ENCODE peak calls at places on chromosomes 16 and 17, in six cellular contexts. V is hepatocyte, O is cardiac muscle cell, R is upper lobe of right lung, F is tibial nerve, K is left ventricle myocardium inferior. I is an unnamed sample. For H3K36me3, the result is how much of the 10 kb centered on the place peaks cover.

GRCh38 chr16:68490829-68491575 is 42.7 kb upstream of the SMPD3 start:
- DNase-seq in F (no peak), R (peak), V (peak), O (peak), K (no peak), I (no peak)

GRCh38 chr16:26396511-26397235 is 670.1 kb upstream of the C16orf82 start:
- DNase-seq in F (no peak), V (no peak), O (no peak), K (no peak), R (no peak), I (no peak)

GRCh38 chr17:8412089-8412488 is 14.5 kb upstream of the RNF222 start:
- DNase-seq in O (no peak), R (no peak), F (no peak), V (no peak), K (no peak), I (no peak)

GRCh38 chr17:59361916-59362810 is 30.7 kb downstream of the YPEL2 start:
- DNase-seq in O (peak), K (no peak), V (no peak), F (no peak), R (no peak), I (no peak)

GRCh38 chr17:78753316-78754250 is 28.5 kb downstream of the CYTH1 start:
- DNase-seq in R (no peak), F (no peak), O (no peak), K (no peak), V (no peak), I (no peak)

GRCh38 chr16:85430523-85431381 is 182.4 kb upstream of the GSE1 start:
- DNase-seq in R (peak), O (no peak), V (no peak), F (no peak), K (no peak), I (peak)

GRCh38 chr16:73254983-73255382 is 207.1 kb upstream of the ZFHX3 start:
- DNase-seq in K (no peak), F (no peak), V (no peak), R (no peak), O (no peak), I (no peak)

GRCh38 chr17:68384941-68385340 is 72.4 kb downstream of the WIPI1 start:
- DNase-seq in R (no peak), O (no peak), V (no peak), K (no peak), F (no peak), I (no peak)

GRCh38 chr17:59859444-59860025 is 33.2 kb downstream of the TUBD1 start:
- DNase-seq in V (no peak), F (no peak), R (no peak), O (peak), K (no peak), I (no peak)

GRCh38 chr17:29292071-29292991 is 1.6 kb downstream of the NUFIP2 start:
- DNase-seq in O (peak), K (peak), V (peak), R (peak), F (peak), I (peak)

GRCh38 chr17:143785-144281 is 6.5 kb downstream of the SCGB1C2 start:
- DNase-seq in V (peak), O (peak), K (peak), F (peak), R (peak), I (peak)

GRCh38 chr17:22273308-22273707 is 581.0 kb downstream of the KCNJ18 start:
- DNase-seq in R (peak), O (no peak), V (no peak), K (no peak), F (no peak), I (no peak)

GRCh38 chr17:40317345-40317873 is 8.4 kb downstream of the RARA start:
- DNase-seq in V (peak), F (no peak), R (peak), K (peak), O (peak), I (peak)

GRCh38 chr17:20934288-20934687 is 108.5 kb downstream of the USP22 start:
- DNase-seq in V (no peak), K (no peak), O (no peak), R (no peak), F (no peak), I (no peak)

GRCh38 chr16:20385844-20386832 is 18.4 kb downstream of the PDILT start:
- DNase-seq in R (peak), K (peak), F (peak), O (peak), V (peak), I (peak)

GRCh38 chr16:4846503-4846900 is 586 bp downstream of the GLYR1 start:
- DNase-seq in F (no peak), K (peak), V (peak), O (peak), R (peak), I (peak)

GRCh38 chr17:43597624-43598358 is 51.7 kb upstream of the ETV4 start:
- DNase-seq in V (no peak), K (no peak), R (no peak), O (no peak), F (no peak), I (no peak)

GRCh38 chr16:64136314-64136713 is 985.5 kb downstream of the CDH11 start:
- DNase-seq in O (no peak), V (no peak), K (no peak), F (no peak), R (no peak), I (no peak)

GRCh38 chr16:81629896-81630631 is 149.0 kb upstream of the PLCG2 start:
- DNase-seq in R (no peak), F (no peak), V (no peak), O (no peak), K (no peak), I (no peak)

GRCh38 chr17:77995146-77995852 is 36.8 kb downstream of the TNRC6C start:
- DNase-seq in R (no peak), K (peak), O (no peak), V (no peak), F (no peak), I (peak)

GRCh38 chr17:32941419-32942032 is 13.6 kb downstream of the TMEM98 start:
- DNase-seq in F (no peak), R (no peak), V (no peak), O (no peak), K (no peak), I (no peak)

GRCh38 chr16:11251525-11252481 is 4.2 kb downstream of the SOCS1 start:
- DNase-seq in K (no peak), R (no peak), F (no peak), O (peak), V (no peak), I (no peak)

GRCh38 chr17:57568340-57568739 is 176.8 kb downstream of the CCDC182 start:
- DNase-seq in O (no peak), R (no peak), V (no peak), F (no peak), K (no peak), I (no peak)

GRCh38 chr17:13562271-13562800 is 39.4 kb downstream of the HS3ST3A1 start:
- DNase-seq in V (peak), K (no peak), F (no peak), O (no peak), R (no peak), I (no peak)

GRCh38 chr17:78844301-78845005 is 3.8 kb upstream of the USP36 start:
- DNase-seq in V (no peak), O (peak), K (no peak), F (no peak), R (no peak), I (peak)

GRCh38 chr16:55048745-55049144 is 118.1 kb downstream of the IRX5 start:
- DNase-seq in K (no peak), F (no peak), V (no peak), R (no peak), O (no peak), I (no peak)

GRCh38 chr16:4261557-4262172 is 11.2 kb downstream of the TFAP4 start:
- DNase-seq in V (peak), K (no peak), O (peak), R (no peak), F (no peak), I (peak)

GRCh38 chr17:32806646-32807045 is 70.3 kb downstream of the MYO1D start:
- DNase-seq in V (no peak), K (no peak), R (no peak), F (no peak), O (no peak), I (no peak)

GRCh38 chr17:79778504-79779087 is 648 bp downstream of the CBX2 start:
- DNase-seq in V (peak), K (no peak), O (no peak), R (peak), F (no peak), I (no peak)

GRCh38 chr17:879546-879945 is 97.4 kb downstream of the MRM3 start:
- DNase-seq in V (peak), F (peak), K (peak), O (peak), R (peak), I (peak)

DNA sequence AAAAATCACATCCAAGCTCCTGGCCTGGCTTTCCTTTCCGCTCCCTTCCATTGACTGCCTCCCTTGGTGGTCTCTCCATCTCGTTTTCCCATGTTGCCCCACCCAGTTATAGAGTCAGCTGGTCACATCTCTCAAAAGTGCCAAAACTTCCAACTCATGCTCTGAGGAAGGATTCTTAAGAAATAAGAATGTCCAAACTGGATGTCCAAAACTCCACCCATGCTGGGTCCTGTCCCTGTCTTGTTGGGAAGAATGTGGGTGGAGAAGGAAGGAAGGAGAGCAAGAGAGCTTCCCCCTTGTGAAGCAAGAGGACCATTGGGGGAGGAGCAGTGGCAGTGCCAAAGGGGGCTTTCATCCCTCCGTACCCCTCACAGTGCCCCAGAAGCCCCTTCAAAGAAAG is 44.6 kb upstream of the MAP3K14 start:
- DNase-seq in R (no peak), F (peak), V (no peak), K (no peak), O (no peak), I (no peak)
- H3K4me3 ChIP-seq in R (no peak), F (no peak), V (no peak), K (no peak), O (no peak), I (no peak)

DNA sequence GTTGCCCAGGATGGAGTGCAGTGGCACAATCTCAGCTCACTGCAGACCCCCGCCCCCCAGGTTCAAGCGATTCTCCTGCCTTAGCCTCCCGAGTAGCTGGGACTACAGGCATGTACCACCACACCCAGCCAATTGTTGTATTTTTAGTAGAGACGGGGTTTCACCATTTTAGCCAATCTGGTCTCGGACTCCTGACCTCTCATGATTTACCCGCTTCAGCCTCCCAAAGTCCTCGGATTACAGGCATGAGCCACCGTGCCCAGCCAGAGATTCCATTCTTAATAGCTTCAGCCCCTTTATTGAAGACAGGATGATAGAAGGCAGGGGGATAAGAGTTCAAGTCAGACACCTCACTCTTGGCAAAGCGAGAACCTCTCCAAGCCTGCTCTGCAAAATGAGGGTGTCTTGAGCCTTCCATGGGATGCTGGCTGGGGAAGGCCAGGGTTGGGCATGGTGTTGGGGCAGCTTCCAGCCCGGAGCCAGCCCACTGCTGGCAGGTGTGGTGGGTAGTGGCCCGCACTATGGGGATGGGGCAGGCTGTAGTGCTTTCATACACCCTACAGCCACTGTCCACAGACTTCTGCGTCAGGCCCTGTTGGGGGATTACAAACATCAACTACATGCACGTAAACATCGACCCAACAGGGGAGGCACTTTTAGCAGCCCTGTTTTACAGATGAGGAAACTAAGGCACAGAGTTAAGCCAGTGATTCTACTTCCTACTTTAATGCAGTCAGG is 3.5 kb downstream of the CARHSP1 start:
- DNase-seq in O (no peak), V (no peak), F (no peak), K (no peak), R (no peak), I (no peak)
- H3K36me3 ChIP-seq in O (under half), V (under half), F (under half), K (under half), R (under half), I (under half)

DNA sequence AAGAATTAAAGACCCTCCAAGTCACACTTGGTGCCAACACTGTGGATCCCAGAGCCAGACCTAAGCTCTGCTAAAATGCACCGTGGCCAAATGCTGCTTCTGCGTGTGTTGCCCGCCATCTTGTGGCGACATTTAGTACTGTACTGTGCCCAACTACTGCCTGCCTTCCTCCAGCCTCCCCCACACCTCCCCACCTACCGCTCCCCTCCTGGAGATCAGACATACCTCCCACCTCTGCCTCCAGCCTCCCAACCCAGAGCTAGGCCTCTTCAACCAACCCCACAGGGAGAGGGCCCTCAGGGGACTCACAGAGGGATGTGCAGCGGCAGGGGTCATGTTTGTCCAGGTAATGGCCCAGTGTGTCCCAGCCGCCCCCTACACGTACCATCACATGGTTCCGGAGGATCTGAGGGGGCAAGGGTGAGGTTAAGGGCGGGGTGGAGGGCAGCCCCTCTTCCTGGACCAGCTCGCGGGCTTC is 5.5 kb downstream of the GAS2L2 start:
- DNase-seq in F (peak), O (peak), K (peak), R (peak), V (peak), I (peak)
- TF ChIP-seq CTCF in F (peak), O (peak), K (peak), R (peak), V (peak), I (peak)

DNA sequence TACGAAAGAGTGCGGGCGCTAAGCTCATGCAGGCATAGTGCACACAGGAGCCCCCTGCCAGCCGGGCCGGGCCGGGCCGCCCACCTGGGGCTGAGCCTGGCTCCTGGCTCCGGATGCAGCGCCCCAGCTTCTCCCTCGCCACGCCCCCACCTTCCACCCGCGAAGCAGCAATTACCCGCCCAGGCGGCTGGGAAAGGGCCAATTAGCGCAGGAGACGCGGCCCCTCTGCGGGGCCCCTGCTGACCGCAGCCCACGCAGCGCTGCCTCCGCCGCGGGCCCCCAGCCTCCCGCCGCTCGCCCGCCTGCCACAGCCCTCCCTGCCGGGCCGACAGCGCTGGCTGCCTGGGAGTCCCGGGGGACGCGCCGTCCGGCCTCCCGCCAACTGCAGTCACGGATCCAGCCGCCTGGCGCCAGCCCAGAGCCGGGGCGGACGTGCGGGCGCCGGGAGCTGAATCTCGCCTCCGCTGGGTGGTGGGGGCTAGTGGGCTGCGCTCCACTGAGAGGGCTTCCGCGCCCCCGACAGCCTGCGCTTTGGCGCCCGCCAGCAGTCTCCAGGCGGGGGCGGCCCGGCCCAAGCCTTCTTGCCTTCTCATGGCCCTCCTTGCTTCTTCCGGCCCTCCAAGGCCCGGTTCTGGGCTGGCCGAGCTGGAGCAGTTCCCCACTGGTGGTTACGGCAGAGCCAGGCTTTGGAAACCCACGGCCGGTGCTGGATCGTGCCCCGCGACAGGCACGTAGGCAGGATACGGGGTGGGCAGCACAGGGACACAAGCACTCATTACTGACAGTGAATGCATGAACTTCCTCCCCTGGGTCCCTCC is 14.9 kb upstream of the CBFB start:
- DNase-seq in R (peak), K (peak), F (peak), V (peak), O (peak), I (peak)
- H3K4me3 ChIP-seq in R (peak), K (peak), F (peak), V (peak), O (peak), I (peak)

DNA sequence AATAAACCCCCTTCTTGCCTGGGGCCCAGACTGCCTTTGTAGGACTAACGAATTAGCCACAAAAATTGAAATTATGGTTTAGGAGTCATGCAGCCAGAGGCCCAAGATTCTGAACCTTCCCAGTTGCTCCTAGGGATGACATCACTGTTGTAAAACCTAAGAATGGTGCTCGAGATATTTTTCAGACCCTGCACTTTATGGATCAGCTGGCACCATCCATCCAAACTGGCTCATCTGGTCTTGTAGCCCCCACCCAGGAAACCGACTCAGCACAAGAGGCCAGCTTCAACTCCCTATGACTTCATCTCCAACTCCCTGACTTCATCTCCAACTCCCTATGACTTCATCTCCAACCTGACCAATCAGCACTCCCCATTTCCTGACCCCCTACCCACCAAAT is 10.9 kb upstream of the EVPL start:
- DNase-seq in K (no peak), V (no peak), R (no peak), O (no peak), F (no peak), I (no peak)
- H3K36me3 ChIP-seq in K (half or more), V (under half), R (half or more), O (under half), F (half or more), I (under half)

DNA sequence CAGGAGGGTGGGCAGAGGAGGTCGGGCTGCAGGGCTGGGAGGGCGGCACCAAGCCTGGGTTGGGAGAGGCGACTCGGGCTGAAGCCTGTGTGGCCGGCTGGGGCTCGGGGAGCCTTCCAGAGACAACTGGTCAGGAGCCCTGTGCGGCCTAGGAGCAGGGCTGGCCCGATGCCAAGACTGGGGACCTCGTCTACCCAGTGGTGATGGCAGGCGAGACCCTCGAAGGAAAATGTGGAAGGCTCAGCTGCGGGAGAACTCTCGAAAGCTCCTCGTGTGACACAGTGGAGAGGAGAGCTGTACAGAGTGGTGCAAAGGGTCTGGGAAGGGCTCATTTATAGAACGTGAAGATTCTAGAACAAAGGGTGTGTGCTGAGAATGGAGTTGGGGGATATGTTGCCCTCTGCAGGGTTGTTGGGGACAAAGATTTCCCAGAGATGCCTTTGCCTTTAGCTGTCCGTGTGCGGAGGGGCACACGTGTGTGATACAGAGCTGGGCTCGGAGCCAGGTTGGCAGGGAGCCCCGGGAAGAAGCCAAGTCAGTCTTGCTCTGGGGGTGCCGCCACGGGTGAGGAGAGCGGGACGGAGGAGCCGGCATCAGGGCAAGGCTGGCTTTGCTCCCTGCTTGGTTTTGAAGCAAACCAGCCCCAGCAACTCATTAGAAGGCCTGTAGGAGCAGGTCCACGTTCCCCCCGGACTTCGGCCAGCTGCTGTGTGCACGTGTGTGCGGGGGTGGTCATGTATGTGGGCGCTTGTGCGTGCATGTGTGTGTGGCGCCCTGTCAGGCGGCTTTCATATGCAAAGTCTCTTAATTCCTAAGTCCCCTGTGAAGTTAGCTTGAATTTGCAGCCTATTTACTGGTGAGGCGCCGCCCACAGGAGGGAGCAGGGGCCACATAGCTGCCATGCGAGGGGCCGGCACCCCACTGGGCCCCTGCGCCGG is 132.4 kb upstream of the CHMP6 start:
- DNase-seq in R (no peak), F (peak), V (peak), K (peak), O (peak), I (peak)
- TF ChIP-seq CTCF in R (peak), F (peak), V (peak), K (no peak), O (peak), I (no peak)

I was measured in psoas muscle.